ENCODE peak calls at places on chromosomes 16 and 17, in nine cellular contexts. Z is CD4-positive, alpha-beta T cell; H is WTC11; E is colonic mucosa; D is fibroblast of lung; S is coronary artery; L is fibroblast of the aortic adventitia; A is adrenal gland; N is astrocyte of the spinal cord. W is an unnamed sample.

GRCh38 chr17:42814633-42815399 is 9.3 kb downstream of the BECN1 start:
- DNase-seq in E (no peak), Z (no peak), S (peak), N (peak), D (peak), L (peak), H (no peak), A (no peak), W (no peak)

GRCh38 chr17:41666336-41666680 is 22.4 kb upstream of the EIF1 start:
- DNase-seq in E (peak), L (peak), Z (peak), N (peak), D (peak), S (no peak), H (no peak), A (peak), W (no peak)

GRCh38 chr16:10376229-10376628 is 9.6 kb upstream of the ATF7IP2 start:
- DNase-seq in L (no peak), D (no peak), E (no peak), A (no peak), Z (no peak), H (no peak), N (no peak), S (no peak), W (no peak)

GRCh38 chr17:32877164-32877764 is 340 bp upstream of the MYO1D start:
- DNase-seq in D (peak), A (peak), E (peak), L (peak), N (peak), Z (peak), H (peak), S (peak), W (peak)

GRCh38 chr17:43601280-43602050 is 55.3 kb upstream of the ETV4 start:
- DNase-seq in Z (no peak), E (no peak), A (no peak), H (no peak), N (peak), S (no peak), L (peak), D (peak), W (no peak)

GRCh38 chr16:88004391-88004790 is 53.2 kb downstream of the BANP start:
- DNase-seq in L (no peak), E (no peak), Z (no peak), N (no peak), A (no peak), D (no peak), H (no peak), S (no peak), W (no peak)

GRCh38 chr17:30519707-30520106 is 42.5 kb downstream of the GOSR1 start:
- DNase-seq in S (no peak), N (peak), L (peak), D (peak), Z (no peak), H (no peak), A (no peak), E (no peak), W (no peak)

GRCh38 chr17:49708515-49709161 is 874 bp upstream of the SLC35B1 start:
- DNase-seq in A (peak), Z (no peak), S (no peak), E (no peak), L (peak), D (peak), N (no peak), H (no peak), W (no peak)

GRCh38 chr17:61158372-61158771 is 241.3 kb upstream of the TBX2 start:
- DNase-seq in E (no peak), Z (no peak), D (no peak), N (no peak), S (no peak), L (no peak), H (no peak), A (no peak), W (no peak)

GRCh38 chr16:75301804-75302203 is 50.4 kb upstream of the BCAR1 start:
- DNase-seq in N (no peak), S (no peak), E (no peak), L (peak), Z (no peak), D (peak), H (no peak), A (no peak), W (no peak)

GRCh38 chr16:55671206-55671973 is 15.6 kb downstream of the SLC6A2 start:
- DNase-seq in A (no peak), N (no peak), Z (no peak), H (peak), E (no peak), D (no peak), S (no peak), L (no peak), W (no peak)

GRCh38 chr17:19470529-19471261 is 59.7 kb downstream of the RNF112 start:
- DNase-seq in A (no peak), D (no peak), H (peak), S (peak), N (no peak), E (peak), Z (no peak), L (peak), W (no peak)

GRCh38 chr17:73722163-73722562 is 77.9 kb upstream of the SDK2 start:
- DNase-seq in L (no peak), N (no peak), E (no peak), D (no peak), H (no peak), S (no peak), A (no peak), Z (peak), W (no peak)

GRCh38 chr17:60554377-60554788 is 28.3 kb upstream of the APPBP2 start:
- DNase-seq in Z (no peak), E (no peak), A (peak), L (peak), D (peak), S (no peak), N (peak), H (no peak), W (no peak)

GRCh38 chr16:67460168-67460567 is 20.8 kb downstream of the ATP6V0D1 start:
- DNase-seq in S (no peak), Z (no peak), L (no peak), H (no peak), D (no peak), E (peak), A (no peak), N (no peak), W (no peak)

GRCh38 chr16:9775994-9776393 is 406.2 kb downstream of the GRIN2A start:
- DNase-seq in S (no peak), L (no peak), H (no peak), D (no peak), A (no peak), N (no peak), E (no peak), Z (no peak), W (no peak)

GRCh38 chr17:42387221-42387657 is 1.0 kb downstream of the STAT3 start:
- DNase-seq in N (peak), L (peak), D (peak), H (no peak), E (peak), Z (no peak), S (no peak), A (no peak), W (no peak)

GRCh38 chr16:89764711-89765201 is 43.4 kb downstream of the ZNF276 start:
- DNase-seq in S (no peak), H (no peak), L (no peak), Z (no peak), D (no peak), E (peak), A (peak), N (no peak), W (no peak)

GRCh38 chr17:59093702-59094231 is 12.9 kb downstream of the TRIM37 start:
- DNase-seq in N (peak), A (peak), D (peak), L (peak), E (peak), H (no peak), Z (no peak), S (no peak), W (no peak)

GRCh38 chr17:33234930-33235685 is 58.0 kb downstream of the ASIC2 start:
- DNase-seq in D (peak), E (peak), L (peak), Z (no peak), H (no peak), S (peak), N (peak), A (peak), W (no peak)

GRCh38 chr16:89860747-89861304 is 12.6 kb upstream of the TCF25 start:
- DNase-seq in A (peak), E (peak), H (peak), N (peak), L (peak), D (peak), S (no peak), Z (peak), W (peak)

GRCh38 chr17:61574542-61575351 is 16.3 kb downstream of the NACA2 start:
- DNase-seq in Z (no peak), H (peak), L (peak), E (peak), S (no peak), N (peak), A (no peak), D (peak), W (no peak)

GRCh38 chr16:66224636-66225035 is 141.9 kb upstream of the CDH5 start:
- DNase-seq in S (no peak), L (no peak), A (no peak), Z (no peak), D (no peak), E (no peak), H (no peak), N (no peak), W (no peak)

GRCh38 chr17:50052241-50052788 is 3.6 kb upstream of the ITGA3 start:
- DNase-seq in Z (no peak), D (no peak), N (no peak), S (no peak), A (no peak), H (no peak), L (no peak), E (peak), W (no peak)

GRCh38 chr16:66902648-66903543 is 15.8 kb downstream of the CDH16 start:
- DNase-seq in L (no peak), A (no peak), H (no peak), Z (no peak), D (no peak), N (no peak), S (no peak), E (no peak), W (no peak)

GRCh38 chr17:28227278-28228108 is 91.5 kb upstream of the TMEM97 start:
- DNase-seq in S (no peak), E (peak), A (peak), H (peak), L (no peak), N (peak), Z (no peak), D (peak), W (peak)

GRCh38 chr17:38352245-38353083 is 820 bp downstream of the SOCS7 start:
- DNase-seq in N (peak), Z (peak), L (no peak), S (no peak), E (peak), D (peak), H (peak), A (peak), W (no peak)

GRCh38 chr16:48123104-48123788 is 32.5 kb downstream of the ABCC12 start:
- DNase-seq in L (peak), E (no peak), N (peak), H (no peak), A (peak), D (peak), S (no peak), Z (no peak), W (no peak)

GRCh38 chr17:17058304-17058703 is 16.0 kb downstream of the MPRIP start:
- DNase-seq in S (peak), L (no peak), Z (no peak), H (peak), A (no peak), D (no peak), N (no peak), E (no peak), W (no peak)

GRCh38 chr16:58269526-58269925 is 25.3 kb downstream of the PRSS54 start:
- DNase-seq in A (no peak), H (no peak), D (peak), Z (no peak), L (peak), N (peak), E (no peak), S (no peak), W (no peak)

GRCh38 chr17:75181608-75182318 is 996 bp downstream of the SUMO2 start:
- DNase-seq in H (no peak), A (no peak), S (peak), Z (peak), D (no peak), E (peak), L (no peak), N (no peak), W (no peak)

GRCh38 chr17:33239702-33240101 is 53.4 kb downstream of the ASIC2 start:
- DNase-seq in H (no peak), A (no peak), E (no peak), Z (no peak), S (no peak), D (no peak), N (no peak), L (no peak), W (no peak)

GRCh38 chr16:12958366-12958765 is 57.0 kb downstream of the SHISA9 start:
- DNase-seq in S (no peak), D (no peak), H (no peak), Z (no peak), E (no peak), N (no peak), A (no peak), L (no peak), W (no peak)

GRCh38 chr17:52148969-52149351 is 9.6 kb downstream of the CA10 start:
- DNase-seq in L (no peak), Z (no peak), D (peak), A (no peak), E (no peak), S (no peak), N (peak), H (no peak), W (no peak)

GRCh38 chr16:82751020-82751419 is 124.3 kb downstream of the CDH13 start:
- DNase-seq in N (no peak), Z (no peak), E (no peak), L (no peak), A (no peak), S (no peak), H (no peak), D (no peak), W (no peak)

GRCh38 chr16:82744958-82745357 is 118.2 kb downstream of the CDH13 start:
- DNase-seq in S (no peak), Z (no peak), D (no peak), A (no peak), L (no peak), N (no peak), H (no peak), E (no peak), W (no peak)

GRCh38 chr16:82753821-82754220 is 127.1 kb downstream of the CDH13 start:
- DNase-seq in L (peak), N (peak), D (peak), H (no peak), S (no peak), A (no peak), E (no peak), Z (no peak), W (no peak)

GRCh38 chr16:82750078-82750477 is 123.3 kb downstream of the CDH13 start:
- DNase-seq in S (no peak), N (no peak), H (no peak), E (no peak), L (no peak), A (no peak), Z (no peak), D (no peak), W (no peak)

GRCh38 chr16:82748026-82748425 is 121.3 kb downstream of the CDH13 start:
- DNase-seq in H (no peak), E (no peak), D (peak), A (no peak), Z (no peak), S (no peak), N (peak), L (peak), W (no peak)
- TF ChIP-seq CTCF in H (no peak), E (no peak), D (peak), A (no peak), Z (no peak), S (no peak), N (peak), L (peak), W (no peak)

DNA sequence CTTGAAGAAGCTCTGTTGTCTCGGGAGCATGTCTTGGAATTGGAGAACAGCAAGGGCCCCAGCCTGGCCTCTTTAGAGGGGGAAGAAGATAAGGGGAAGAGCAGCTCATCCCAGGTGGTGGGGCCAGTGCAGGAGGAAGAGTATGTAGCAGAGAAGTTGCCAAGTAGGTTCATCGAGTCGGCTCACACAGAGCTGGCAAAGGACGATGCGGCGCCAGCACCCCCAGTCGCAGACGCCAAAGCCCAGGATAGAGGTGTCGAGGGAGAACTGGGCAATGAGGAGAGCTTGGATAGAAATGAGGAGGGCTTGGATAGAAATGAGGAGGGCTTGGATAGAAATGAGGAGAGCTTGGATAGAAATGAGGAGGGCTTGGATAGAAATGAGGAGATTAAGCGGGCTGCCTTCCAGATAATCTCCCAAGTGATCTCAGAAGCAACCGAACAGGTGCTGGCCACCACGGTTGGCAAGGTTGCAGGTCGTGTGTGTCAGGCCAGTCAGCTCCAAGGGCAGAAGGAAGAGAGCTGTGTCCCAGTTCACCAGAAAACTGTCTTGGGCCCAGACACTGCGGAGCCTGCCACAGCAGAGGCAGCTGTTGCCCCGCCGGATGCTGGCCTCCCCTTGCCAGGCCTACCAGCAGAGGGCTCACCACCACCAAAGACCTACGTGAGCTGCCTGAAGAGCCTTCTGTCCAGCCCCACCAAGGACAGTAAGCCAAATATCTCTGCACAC is 21.2 kb downstream of the AKAP1 start:
- DNase-seq in H (peak), Z (no peak), N (no peak), D (no peak), S (no peak), L (no peak), E (no peak), A (no peak), W (peak)
- TF ChIP-seq CTCF in H (peak), Z (no peak), N (peak), D (peak), S (no peak), L (no peak), E (peak), A (no peak), W (peak)

GRCh38 chr17:69336580-69336979 is 9.6 kb upstream of the ABCA5 start:
- DNase-seq in L (no peak), N (no peak), H (no peak), S (no peak), A (no peak), Z (no peak), E (no peak), D (no peak), W (no peak)
- TF ChIP-seq CTCF in L (no peak), N (no peak), H (no peak), S (no peak), A (no peak), Z (no peak), E (no peak), D (no peak), W (no peak)

DNA sequence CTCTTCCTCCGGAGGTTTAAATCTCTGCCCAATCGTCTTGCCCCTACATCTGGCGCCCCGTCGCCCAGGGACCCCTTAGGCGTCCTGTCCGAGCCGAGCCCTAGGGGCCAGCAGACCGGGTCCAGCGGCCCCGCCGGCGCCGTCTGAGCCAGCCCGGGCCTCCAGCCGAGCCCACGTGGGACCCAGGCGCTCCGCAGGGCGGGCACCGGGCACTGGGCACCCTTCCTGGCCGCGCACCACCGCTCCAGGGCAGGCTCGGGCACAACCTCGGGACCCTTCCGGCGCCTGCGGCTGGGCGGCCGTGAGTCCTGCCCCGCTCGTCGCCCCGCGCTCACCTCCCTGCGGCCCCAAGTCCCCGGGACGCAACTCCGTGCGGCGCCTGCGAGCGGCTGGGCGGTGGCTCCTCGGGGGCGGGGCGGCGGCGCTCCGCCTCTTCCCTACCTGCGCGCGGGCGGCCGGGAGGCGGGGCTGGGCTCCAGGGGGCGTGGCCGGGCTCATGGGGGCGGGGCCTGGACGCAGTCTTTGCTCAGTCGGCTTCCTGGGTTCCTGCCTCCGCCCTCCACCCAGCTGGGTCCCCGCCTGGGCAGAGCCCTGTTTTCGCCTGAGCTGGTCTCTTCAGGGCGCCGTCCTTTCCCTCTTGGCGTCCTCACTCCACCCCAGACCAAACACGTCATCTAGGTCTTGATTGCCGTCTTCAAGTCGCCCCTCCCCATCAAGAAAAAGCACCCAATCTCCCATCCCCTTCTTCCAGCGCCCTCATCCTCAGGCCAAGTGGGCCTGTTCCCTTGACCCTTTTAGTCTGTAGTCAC is at the start of gene RHBDF2:
- DNase-seq in N (peak), A (peak), L (peak), Z (peak), H (peak), S (peak), E (peak), D (peak), W (peak)
- TF ChIP-seq CTCF in N (no peak), A (no peak), L (no peak), Z (no peak), H (no peak), S (no peak), E (no peak), D (no peak), W (no peak)